ENCODE peak calls at places on chromosomes 2 and 18, in five cellular contexts. One of them, this sample, is unnamed.

GRCh38 chr2:159484537-159484936 is 131.8 kb downstream of the BAZ2B start:
- DNase-seq in AG20443: no peak
- DNase-seq in amygdala: no peak
- DNase-seq in globus pallidus: no peak
- DNase-seq in ELR: no peak
- DNase-seq in this sample: no peak

GRCh38 chr2:156892449-156893335 is 364.8 kb upstream of the GALNT5 start:
- DNase-seq in AG20443: peak; percentile 21
- DNase-seq in amygdala: no peak
- DNase-seq in globus pallidus: peak; percentile 24
- DNase-seq in ELR: peak; percentile 53
- DNase-seq in this sample: peak; percentile 2

GRCh38 chr2:31526946-31527345 is 53.8 kb downstream of the SRD5A2 start:
- DNase-seq in AG20443: no peak
- DNase-seq in amygdala: no peak
- DNase-seq in globus pallidus: no peak
- DNase-seq in ELR: no peak
- DNase-seq in this sample: no peak

GRCh38 chr2:238696323-238696722 is 151.6 kb upstream of the TWIST2 start:
- DNase-seq in AG20443: no peak
- DNase-seq in amygdala: no peak
- DNase-seq in globus pallidus: no peak
- DNase-seq in ELR: no peak
- DNase-seq in this sample: no peak

GRCh38 chr2:83368916-83369315 is 1090.2 kb downstream of the SUCLG1 start:
- DNase-seq in AG20443: no peak
- DNase-seq in amygdala: no peak
- DNase-seq in globus pallidus: no peak
- DNase-seq in ELR: peak; percentile 53
- DNase-seq in this sample: no peak

GRCh38 chr2:76009484-76009883 is 298.8 kb upstream of the GCFC2 start:
- DNase-seq in AG20443: no peak
- DNase-seq in amygdala: no peak
- DNase-seq in globus pallidus: peak; percentile 31
- DNase-seq in ELR: no peak
- DNase-seq in this sample: no peak

GRCh38 chr18:58139627-58140026 is 95.6 kb downstream of the NEDD4L start:
- DNase-seq in AG20443: no peak
- DNase-seq in amygdala: no peak
- DNase-seq in globus pallidus: no peak
- DNase-seq in ELR: no peak
- DNase-seq in this sample: no peak

GRCh38 chr18:41576643-41577042 is 378.4 kb upstream of the PIK3C3 start:
- DNase-seq in AG20443: no peak
- DNase-seq in amygdala: no peak
- DNase-seq in globus pallidus: no peak
- DNase-seq in ELR: no peak
- DNase-seq in this sample: no peak